ENCODE peak calls at places on chromosomes 7 and 10, in seven cellular contexts. One of them, this sample, is unnamed.

GRCh38 chr7:38628630-38629385 is 2.4 kb downstream of the AMPH start:
- DNase-seq in endothelial cell of umbilical vein: no peak
- DNase-seq in body of pancreas: no peak
- DNase-seq in lower leg skin: no peak
- DNase-seq in H54: no peak
- DNase-seq in transverse colon: no peak
- DNase-seq in gastrocnemius medialis: no peak
- DNase-seq in this sample: no peak

GRCh38 chr10:109892087-109892486 is 31.2 kb downstream of the XPNPEP1 start:
- DNase-seq in endothelial cell of umbilical vein: no peak
- DNase-seq in body of pancreas: no peak
- DNase-seq in lower leg skin: no peak
- DNase-seq in H54: no peak
- DNase-seq in transverse colon: no peak
- DNase-seq in gastrocnemius medialis: no peak
- DNase-seq in this sample: no peak

GRCh38 chr7:153902857-153903256 is 149.3 kb upstream of the DPP6 start:
- DNase-seq in endothelial cell of umbilical vein: no peak
- DNase-seq in body of pancreas: no peak
- DNase-seq in lower leg skin: no peak
- DNase-seq in H54: no peak
- DNase-seq in transverse colon: no peak
- DNase-seq in gastrocnemius medialis: peak
- DNase-seq in this sample: no peak

GRCh38 chr7:150314639-150315239 is 8.4 kb upstream of the LRRC61 start:
- DNase-seq in endothelial cell of umbilical vein: no peak
- DNase-seq in body of pancreas: no peak
- DNase-seq in lower leg skin: no peak
- DNase-seq in H54: no peak
- DNase-seq in transverse colon: no peak
- DNase-seq in gastrocnemius medialis: no peak
- DNase-seq in this sample: no peak

GRCh38 chr7:68185641-68186040 is 1189.0 kb downstream of the TYW1 start:
- DNase-seq in endothelial cell of umbilical vein: no peak
- DNase-seq in body of pancreas: no peak
- DNase-seq in lower leg skin: no peak
- DNase-seq in H54: no peak
- DNase-seq in transverse colon: no peak
- DNase-seq in gastrocnemius medialis: no peak
- DNase-seq in this sample: no peak

GRCh38 chr10:52526251-52526823 is 212.3 kb downstream of the DKK1 start:
- DNase-seq in endothelial cell of umbilical vein: peak
- DNase-seq in body of pancreas: no peak
- DNase-seq in lower leg skin: no peak
- DNase-seq in H54: no peak
- DNase-seq in transverse colon: no peak
- DNase-seq in gastrocnemius medialis: no peak
- DNase-seq in this sample: no peak

GRCh38 chr10:129048513-129048912 is 418.5 kb upstream of the MGMT start:
- DNase-seq in endothelial cell of umbilical vein: no peak
- DNase-seq in body of pancreas: no peak
- DNase-seq in lower leg skin: no peak
- DNase-seq in H54: no peak
- DNase-seq in transverse colon: no peak
- DNase-seq in gastrocnemius medialis: no peak
- DNase-seq in this sample: no peak

GRCh38 chr7:42161723-42162122 is 75.3 kb downstream of the GLI3 start:
- DNase-seq in endothelial cell of umbilical vein: no peak
- DNase-seq in body of pancreas: no peak
- DNase-seq in lower leg skin: no peak
- DNase-seq in H54: peak
- DNase-seq in transverse colon: no peak
- DNase-seq in gastrocnemius medialis: no peak
- DNase-seq in this sample: no peak

GRCh38 chr7:91356915-91357314 is 92.7 kb downstream of the FZD1 start:
- DNase-seq in endothelial cell of umbilical vein: no peak
- DNase-seq in body of pancreas: no peak
- DNase-seq in lower leg skin: no peak
- DNase-seq in H54: no peak
- DNase-seq in transverse colon: no peak
- DNase-seq in gastrocnemius medialis: no peak
- DNase-seq in this sample: no peak

GRCh38 chr10:73576178-73576889 is 14.8 kb downstream of the USP54 start:
- DNase-seq in endothelial cell of umbilical vein: peak
- DNase-seq in body of pancreas: peak
- DNase-seq in lower leg skin: peak
- DNase-seq in H54: no peak
- DNase-seq in transverse colon: no peak
- DNase-seq in gastrocnemius medialis: peak
- DNase-seq in this sample: peak
- TF ChIP-seq POLR2A in endothelial cell of umbilical vein: no peak
- TF ChIP-seq POLR2A in body of pancreas: peak
- TF ChIP-seq POLR2A in lower leg skin: no peak
- TF ChIP-seq POLR2A in H54: no peak
- TF ChIP-seq POLR2A in transverse colon: peak
- TF ChIP-seq POLR2A in gastrocnemius medialis: peak
- TF ChIP-seq POLR2A in this sample: peak

GRCh38 chr7:128773604-128774003 is 2.0 kb downstream of the OPN1SW start:
- DNase-seq in endothelial cell of umbilical vein: no peak
- DNase-seq in body of pancreas: no peak
- DNase-seq in lower leg skin: no peak
- DNase-seq in H54: no peak
- DNase-seq in transverse colon: no peak
- DNase-seq in gastrocnemius medialis: no peak
- DNase-seq in this sample: no peak

GRCh38 chr7:128775744-128776474 is at the start of gene OPN1SW:
- DNase-seq in endothelial cell of umbilical vein: no peak
- DNase-seq in body of pancreas: no peak
- DNase-seq in lower leg skin: no peak
- DNase-seq in H54: no peak
- DNase-seq in transverse colon: no peak
- DNase-seq in gastrocnemius medialis: no peak
- DNase-seq in this sample: no peak

GRCh38 chr7:128777156-128778123 is 1.8 kb upstream of the OPN1SW start:
- DNase-seq in endothelial cell of umbilical vein: peak
- DNase-seq in body of pancreas: no peak
- DNase-seq in lower leg skin: no peak
- DNase-seq in H54: no peak
- DNase-seq in transverse colon: no peak
- DNase-seq in gastrocnemius medialis: no peak
- DNase-seq in this sample: no peak

GRCh38 chr7:128774029-128774689 is 1.4 kb downstream of the OPN1SW start:
- DNase-seq in endothelial cell of umbilical vein: no peak
- DNase-seq in body of pancreas: no peak
- DNase-seq in lower leg skin: no peak
- DNase-seq in H54: no peak
- DNase-seq in transverse colon: no peak
- DNase-seq in gastrocnemius medialis: no peak
- DNase-seq in this sample: no peak

GRCh38 chr7:128774921-128775320 is 673 bp downstream of the OPN1SW start:
- DNase-seq in endothelial cell of umbilical vein: no peak
- DNase-seq in body of pancreas: no peak
- DNase-seq in lower leg skin: no peak
- DNase-seq in H54: no peak
- DNase-seq in transverse colon: no peak
- DNase-seq in gastrocnemius medialis: peak
- DNase-seq in this sample: no peak
- TF ChIP-seq POLR2A in endothelial cell of umbilical vein: no peak
- TF ChIP-seq POLR2A in body of pancreas: no peak
- TF ChIP-seq POLR2A in lower leg skin: no peak
- TF ChIP-seq POLR2A in H54: no peak
- TF ChIP-seq POLR2A in transverse colon: no peak
- TF ChIP-seq POLR2A in gastrocnemius medialis: no peak
- TF ChIP-seq POLR2A in this sample: no peak

DNA sequence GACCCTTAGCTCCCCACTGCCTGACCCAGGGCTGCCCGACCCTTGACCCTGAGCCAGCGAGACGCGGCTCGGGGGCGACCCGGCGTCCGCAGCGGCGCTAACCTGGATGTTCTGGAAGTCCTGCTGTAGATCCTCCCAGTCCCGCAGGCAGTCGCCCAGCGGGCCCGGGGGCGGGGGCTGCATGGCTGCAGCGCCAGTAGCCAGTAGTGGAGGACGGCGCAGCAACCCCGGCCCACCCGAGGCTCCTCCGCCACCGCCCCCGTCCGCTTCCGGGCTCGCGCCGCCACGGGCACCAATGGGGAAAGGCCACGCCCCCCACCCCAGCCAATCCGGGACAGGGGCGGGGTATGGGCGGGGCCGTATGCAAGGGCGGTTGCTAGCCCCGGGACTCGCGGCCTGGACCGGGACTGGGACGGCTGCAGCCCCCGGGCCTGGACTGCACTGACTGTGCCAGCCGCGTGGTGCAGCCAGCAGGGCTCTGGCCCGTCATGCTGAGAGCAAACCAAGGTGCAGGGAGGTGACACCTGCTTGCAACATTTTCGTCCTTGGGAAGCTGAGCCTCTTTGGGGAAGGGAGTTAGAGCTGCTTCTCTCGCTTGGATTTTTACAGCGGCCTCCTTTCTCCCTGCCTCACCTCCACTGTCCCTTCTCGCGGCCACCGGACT is at the start of gene TMEM120A:
- DNase-seq in endothelial cell of umbilical vein: peak
- DNase-seq in body of pancreas: peak
- DNase-seq in lower leg skin: peak
- DNase-seq in H54: peak
- DNase-seq in transverse colon: peak
- DNase-seq in gastrocnemius medialis: peak
- DNase-seq in this sample: peak
- TF ChIP-seq POLR2A in endothelial cell of umbilical vein: peak
- TF ChIP-seq POLR2A in body of pancreas: peak
- TF ChIP-seq POLR2A in lower leg skin: no peak
- TF ChIP-seq POLR2A in H54: peak
- TF ChIP-seq POLR2A in transverse colon: peak
- TF ChIP-seq POLR2A in gastrocnemius medialis: peak
- TF ChIP-seq POLR2A in this sample: peak

DNA sequence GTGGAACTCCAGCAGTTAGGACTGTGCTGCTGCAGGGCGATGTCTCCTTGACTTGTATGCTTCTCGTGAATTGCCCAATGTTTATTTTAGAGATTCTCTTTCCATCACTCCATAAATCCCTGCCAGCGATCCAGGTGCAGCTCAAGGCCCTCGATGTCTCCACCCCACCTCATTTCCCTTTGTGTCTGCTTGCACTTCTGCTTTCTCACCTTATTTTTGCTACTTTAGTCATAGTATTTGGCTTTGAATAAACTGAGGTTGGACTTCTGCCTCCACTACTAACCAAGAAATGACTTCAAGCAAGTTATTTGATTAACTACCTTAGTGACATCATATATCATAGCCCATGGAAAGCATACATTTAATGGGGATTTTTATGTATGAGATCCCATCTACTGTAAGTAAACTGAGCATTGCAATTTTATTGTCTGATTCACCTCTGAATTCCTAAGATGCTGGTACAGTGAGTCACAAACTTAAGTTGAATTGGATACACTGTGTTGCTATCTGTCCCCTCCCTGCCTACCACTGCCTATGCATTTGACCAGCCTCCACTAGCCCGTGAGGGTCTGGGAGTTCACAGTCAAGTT is 255.8 kb downstream of the ABCA13 start:
- DNase-seq in endothelial cell of umbilical vein: no peak
- DNase-seq in body of pancreas: no peak
- DNase-seq in lower leg skin: no peak
- DNase-seq in H54: peak
- DNase-seq in transverse colon: peak
- DNase-seq in gastrocnemius medialis: no peak
- DNase-seq in this sample: no peak
- TF ChIP-seq POLR2A in endothelial cell of umbilical vein: no peak
- TF ChIP-seq POLR2A in body of pancreas: no peak
- TF ChIP-seq POLR2A in lower leg skin: no peak
- TF ChIP-seq POLR2A in H54: no peak
- TF ChIP-seq POLR2A in transverse colon: no peak
- TF ChIP-seq POLR2A in gastrocnemius medialis: no peak
- TF ChIP-seq POLR2A in this sample: no peak

DNA sequence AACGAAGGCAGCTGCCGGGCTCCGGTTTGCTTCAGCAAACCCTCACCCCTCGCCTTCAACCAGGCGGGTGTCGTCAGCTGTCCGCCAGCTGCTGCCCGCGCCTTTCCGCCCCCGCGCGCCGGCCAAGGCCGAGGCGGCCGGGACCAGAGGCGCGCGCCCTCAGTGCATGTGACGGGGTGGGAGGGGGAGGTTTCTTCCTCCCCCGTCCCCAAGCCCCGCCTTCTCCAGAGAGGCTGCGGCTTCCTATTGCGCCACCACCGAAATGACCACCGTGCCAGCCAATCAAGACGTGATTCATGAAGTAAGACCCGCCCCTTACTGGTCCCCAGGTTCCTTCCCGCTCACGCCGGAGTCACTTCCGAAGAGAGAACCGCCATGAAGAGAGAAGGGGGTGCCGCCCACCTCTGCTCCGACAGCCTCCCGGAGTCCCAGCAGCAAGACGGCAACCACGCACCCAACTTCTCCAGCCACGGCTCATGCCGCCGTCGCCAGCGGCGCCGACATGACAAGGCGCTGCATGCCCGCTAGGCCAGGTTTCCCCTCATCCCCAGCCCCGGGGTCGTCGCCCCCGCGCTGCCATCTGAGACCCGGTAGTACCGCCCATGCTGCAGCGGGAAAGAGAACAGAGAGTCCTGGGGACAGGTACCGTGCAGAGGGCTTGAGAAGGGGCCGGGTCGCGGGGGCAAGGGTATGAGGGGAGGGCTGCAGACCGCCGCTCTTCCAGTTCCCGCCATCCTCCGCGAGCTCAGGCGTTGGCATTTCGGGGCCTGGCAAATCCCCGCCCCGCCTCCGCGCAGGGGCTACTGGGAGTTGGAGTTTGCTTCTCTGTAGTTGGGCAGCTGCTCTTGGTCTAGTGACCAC is at the start of gene SLF2:
- DNase-seq in endothelial cell of umbilical vein: peak
- DNase-seq in body of pancreas: peak
- DNase-seq in lower leg skin: peak
- DNase-seq in H54: peak
- DNase-seq in transverse colon: peak
- DNase-seq in gastrocnemius medialis: peak
- DNase-seq in this sample: peak
- TF ChIP-seq POLR2A in endothelial cell of umbilical vein: peak
- TF ChIP-seq POLR2A in body of pancreas: peak
- TF ChIP-seq POLR2A in lower leg skin: no peak
- TF ChIP-seq POLR2A in H54: peak
- TF ChIP-seq POLR2A in transverse colon: peak
- TF ChIP-seq POLR2A in gastrocnemius medialis: peak
- TF ChIP-seq POLR2A in this sample: peak

DNA sequence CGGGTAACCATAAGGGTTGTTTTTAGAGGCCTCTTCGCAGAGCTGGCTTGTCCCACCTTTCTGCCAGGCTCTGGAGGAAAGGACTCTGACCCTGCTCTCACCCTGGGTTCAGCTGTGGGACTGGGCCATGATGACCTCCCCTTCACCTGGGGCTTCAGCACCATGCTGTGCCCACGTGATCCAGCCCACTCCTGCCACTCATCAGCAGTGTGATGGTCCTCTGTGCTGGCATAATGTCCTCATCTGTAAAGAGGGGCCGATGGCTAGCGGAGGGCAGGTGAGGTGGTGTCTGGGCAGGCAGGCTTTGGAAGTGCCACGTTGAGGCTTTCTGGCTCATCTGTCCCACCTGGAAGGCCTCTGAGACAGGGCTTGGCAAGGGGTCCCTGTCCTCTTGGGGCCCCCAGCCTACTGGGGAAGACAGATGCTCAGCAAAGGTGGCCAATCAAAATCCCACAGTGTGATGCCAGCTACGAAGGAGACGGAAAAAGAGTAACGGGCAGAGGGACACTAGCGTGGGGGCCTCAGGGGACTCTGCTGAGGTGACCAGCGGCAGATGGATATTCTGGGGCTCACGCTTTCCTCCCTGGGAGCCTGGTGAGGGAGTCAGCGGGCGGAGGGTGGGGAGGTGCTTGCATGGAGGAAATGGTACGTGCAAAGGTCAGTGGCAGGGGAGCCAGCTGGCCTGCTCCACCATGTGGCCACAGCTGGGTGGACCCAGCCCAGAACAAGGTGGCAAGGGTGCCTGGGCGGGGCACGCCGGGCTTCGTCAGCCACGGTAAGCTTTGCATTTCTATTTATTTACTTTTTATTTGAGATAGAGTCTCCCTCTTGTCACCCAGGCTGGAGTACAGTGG is 5.4 kb downstream of the LRWD1 start:
- DNase-seq in endothelial cell of umbilical vein: no peak
- DNase-seq in body of pancreas: no peak
- DNase-seq in lower leg skin: no peak
- DNase-seq in H54: no peak
- DNase-seq in transverse colon: peak
- DNase-seq in gastrocnemius medialis: peak
- DNase-seq in this sample: no peak
- TF ChIP-seq POLR2A in endothelial cell of umbilical vein: no peak
- TF ChIP-seq POLR2A in body of pancreas: no peak
- TF ChIP-seq POLR2A in lower leg skin: no peak
- TF ChIP-seq POLR2A in H54: no peak
- TF ChIP-seq POLR2A in transverse colon: peak
- TF ChIP-seq POLR2A in gastrocnemius medialis: no peak
- TF ChIP-seq POLR2A in this sample: no peak